ENCODE peak calls at places on chromosomes 4 and X, in ten cellular contexts. U is astrocyte; Q is epithelial cell of esophagus; F is activated gamma-delta T cell treated with Interleukin-2 at 50 U/mL for 16 hours; Z is mammary epithelial cell; M is GM03348; X is activated naive CD4-positive, alpha-beta T cell treated with anti-CD3 and anti-CD28 coated beads for 36 hours; S is pancreas; K is fibroblast of mammary gland; J is K562. G is an unnamed sample.

GRCh38 chr4:117777721-117778120 is 256.6 kb upstream of the NDST3 start:
- DNase-seq in K (no peak), J (no peak), F (no peak), M (no peak), U (peak; percentile 88), Z (no peak), Q (peak; percentile 14), X (no peak), S (no peak), G (peak; percentile 41)

GRCh38 chrX:53447441-53447840 is 13.3 kb upstream of the HSD17B10 start:
- DNase-seq in Z (no peak), K (no peak), F (no peak), X (no peak), S (no peak), M (no peak), J (no peak), Q (no peak), U (no peak), G (no peak)

GRCh38 chr4:149987777-149988410 is 90.4 kb upstream of the DCLK2 start:
- DNase-seq in F (no peak), Z (no peak), X (no peak), K (no peak), Q (no peak), S (no peak), J (no peak), M (peak; percentile 18), U (no peak), G (no peak)

GRCh38 chr4:16530688-16531635 is 304.7 kb upstream of the TAPT1 start:
- DNase-seq in F (no peak), U (peak; percentile 81), Z (no peak), S (no peak), M (peak; percentile 23), K (peak; percentile 36), X (no peak), Q (no peak), J (no peak), G (no peak)

GRCh38 chr4:139245590-139245989 is 34.4 kb downstream of the MGARP start:
- DNase-seq in U (peak; percentile 53), J (no peak), X (no peak), Q (no peak), S (no peak), Z (no peak), F (no peak), M (peak; percentile 43), K (no peak), G (peak; percentile 34)

GRCh38 chr4:3067473-3068001 is 6.8 kb downstream of the HTT-AS start:
- DNase-seq in U (no peak), Z (no peak), J (no peak), S (no peak), M (no peak), Q (no peak), X (no peak), K (no peak), F (no peak), G (no peak)

GRCh38 chr4:1872918-1873269 is 1.7 kb downstream of the NSD2 start:
- DNase-seq in U (peak; percentile 78), X (peak; percentile 76), M (peak; percentile 58), Q (peak; percentile 63), Z (peak; percentile 60), S (no peak), K (peak; percentile 81), J (peak; percentile 36), F (no peak), G (peak; percentile 55)

GRCh38 chr4:140027135-140027534 is 126.8 kb downstream of the MAML3 start:
- DNase-seq in M (no peak), Z (no peak), Q (no peak), U (no peak), J (no peak), K (no peak), F (no peak), S (no peak), X (no peak), G (no peak)

GRCh38 chr4:98482847-98483806 is 175.3 kb downstream of the TSPAN5 start:
- DNase-seq in X (peak; percentile 74), M (no peak), K (peak; percentile 82), Q (peak; percentile 87), U (peak; percentile 88), S (no peak), J (no peak), Z (peak; percentile 52), F (no peak), G (peak; percentile 74)

GRCh38 chr4:82491251-82491960 is 61.0 kb downstream of the ENOPH1 start:
- DNase-seq in J (no peak), Q (peak; percentile 13), U (no peak), S (no peak), Z (no peak), F (no peak), K (peak; percentile 5), M (no peak), X (no peak), G (no peak)

GRCh38 chrX:10259716-10260115 is 102.9 kb downstream of the CLCN4 start:
- DNase-seq in S (no peak), X (no peak), M (peak; percentile 45), F (no peak), K (peak; percentile 26), Z (no peak), J (no peak), Q (no peak), U (peak; percentile 55), G (no peak)

GRCh38 chr4:148065069-148065468 is 333.2 kb downstream of the ARHGAP10 start:
- DNase-seq in K (peak; percentile 70), Z (peak; percentile 13), X (no peak), Q (peak; percentile 25), M (peak; percentile 84), F (no peak), J (no peak), S (no peak), U (peak; percentile 80), G (no peak)

GRCh38 chrX:45830343-45830742 is 629.7 kb upstream of the DIPK2B start:
- DNase-seq in U (no peak), X (no peak), M (no peak), J (no peak), S (no peak), F (no peak), Q (peak; percentile 21), Z (no peak), K (no peak), G (no peak)

GRCh38 chrX:48083212-48083611 is 11.8 kb upstream of the ZNF630 start:
- DNase-seq in X (peak; percentile 68), K (peak; percentile 43), U (peak; percentile 10), J (peak; percentile 59), S (no peak), Q (peak; percentile 51), M (peak; percentile 72), Z (peak; percentile 35), F (peak; percentile 24), G (no peak)

GRCh38 chr4:89299153-89299789 is 8.3 kb downstream of the GPRIN3 start:
- DNase-seq in Q (no peak), K (no peak), Z (no peak), U (no peak), X (peak; percentile 19), M (no peak), F (no peak), J (peak; percentile 2), S (no peak), G (no peak)

GRCh38 chr4:73257242-73257994 is 1.2 kb downstream of the ANKRD17 start:
- DNase-seq in F (peak; percentile 58), Z (peak; percentile 78), J (peak; percentile 86), U (peak; percentile 68), K (peak; percentile 89), Q (peak; percentile 87), S (peak; percentile 75), M (peak; percentile 76), X (peak; percentile 83), G (peak; percentile 72)

GRCh38 chr4:94304365-94304971 is 38.2 kb downstream of the HPGDS start:
- DNase-seq in K (peak; percentile 45), Z (peak; percentile 15), S (no peak), Q (peak; percentile 48), M (peak; percentile 21), U (no peak), J (peak; percentile 59), X (peak; percentile 40), F (no peak), G (peak; percentile 20)

GRCh38 chr4:108169639-108170038 is 907 bp upstream of the LEF1 start:
- DNase-seq in J (no peak), F (no peak), Q (no peak), M (no peak), X (no peak), K (no peak), S (no peak), U (no peak), Z (no peak), G (no peak)

GRCh38 chr4:16788893-16789292 is 109.6 kb downstream of the LDB2 start:
- DNase-seq in M (no peak), Q (no peak), S (no peak), Z (no peak), F (no peak), X (no peak), K (no peak), U (no peak), J (no peak), G (no peak)

GRCh38 chr4:187158003-187158402 is 434.3 kb upstream of the FAT1 start:
- DNase-seq in X (no peak), S (no peak), U (no peak), M (no peak), K (no peak), Z (no peak), J (no peak), Q (no peak), F (no peak), G (no peak)

GRCh38 chr4:86482851-86483490 is 111.1 kb upstream of the PTPN13 start:
- DNase-seq in K (no peak), S (no peak), J (no peak), X (no peak), M (no peak), Q (no peak), F (no peak), U (no peak), Z (no peak), G (no peak)

GRCh38 chrX:126770179-126770578 is 49.4 kb upstream of the PRR32 start:
- DNase-seq in F (no peak), S (no peak), M (no peak), Q (peak; percentile 13), Z (peak; percentile 1), X (no peak), J (peak; percentile 5), U (no peak), K (peak; percentile 2), G (no peak)

GRCh38 chrX:40688976-40689375 is 41.6 kb upstream of the CXorf38 start:
- DNase-seq in Z (no peak), F (no peak), U (no peak), J (no peak), X (no peak), Q (no peak), S (no peak), M (no peak), K (no peak), G (no peak)

GRCh38 chr4:10024303-10024702 is 3.0 kb upstream of the SLC2A9 start:
- DNase-seq in M (no peak), U (no peak), S (no peak), Q (no peak), F (no peak), Z (no peak), J (no peak), X (no peak), K (no peak), G (no peak)

GRCh38 chr4:173317003-173317402 is 17.2 kb downstream of the HMGB2 start:
- DNase-seq in Q (no peak), K (no peak), U (no peak), F (no peak), J (peak; percentile 53), Z (no peak), X (no peak), S (no peak), M (no peak), G (no peak)

GRCh38 chrX:69306063-69306404 is 140.8 kb upstream of the PJA1 start:
- DNase-seq in X (no peak), Z (no peak), Q (no peak), M (no peak), K (no peak), F (no peak), U (no peak), S (peak; percentile 42), J (no peak), G (no peak)

GRCh38 chr4:141223418-141223817 is 2.7 kb downstream of the ZNF330 start:
- DNase-seq in X (no peak), S (no peak), K (no peak), J (no peak), Q (no peak), M (no peak), F (no peak), U (no peak), Z (no peak), G (no peak)

GRCh38 chr4:104942990-104943758 is 203.5 kb upstream of the TET2 start:
- DNase-seq in Z (peak; percentile 75), J (no peak), Q (peak; percentile 63), F (no peak), M (no peak), K (no peak), X (no peak), S (no peak), U (peak; percentile 46), G (peak; percentile 71)